ENCODE peak calls at places on chromosomes 12 and 14, in seven cellular contexts. One of them, this sample, is unnamed.
A peak's percentile ranks its signal among the peaks of the same experiment; 100 is the strongest.

GRCh38 chr14:89214221-89214965 is 202.6 kb downstream of the FOXN3 start:
- DNase-seq in heart right ventricle: peak; percentile 63
- DNase-seq in choroid plexus epithelial cell: no peak
- DNase-seq in Calu3: peak; percentile 43
- DNase-seq in lower leg skin: peak; percentile 68
- DNase-seq in nephron progenitor cell: no peak
- DNase-seq in ascending aorta: peak; percentile 57
- DNase-seq in this sample: no peak

GRCh38 chr12:67625004-67625403 is 23.5 kb upstream of the DYRK2 start:
- DNase-seq in ascending aorta: no peak
- DNase-seq in nephron progenitor cell: no peak
- DNase-seq in choroid plexus epithelial cell: peak; percentile 17
- DNase-seq in heart right ventricle: no peak
- DNase-seq in Calu3: no peak
- DNase-seq in lower leg skin: no peak
- DNase-seq in this sample: no peak

GRCh38 chr14:68580676-68581075 is 212.2 kb downstream of the ZFP36L1 start:
- DNase-seq in choroid plexus epithelial cell: no peak
- DNase-seq in nephron progenitor cell: no peak
- DNase-seq in Calu3: no peak
- DNase-seq in ascending aorta: no peak
- DNase-seq in lower leg skin: no peak
- DNase-seq in heart right ventricle: no peak
- DNase-seq in this sample: no peak

GRCh38 chr14:67820428-67820881 is 876 bp downstream of the RAD51B start:
- DNase-seq in choroid plexus epithelial cell: peak; percentile 53
- DNase-seq in heart right ventricle: no peak
- DNase-seq in Calu3: no peak
- DNase-seq in ascending aorta: no peak
- DNase-seq in nephron progenitor cell: no peak
- DNase-seq in lower leg skin: no peak
- DNase-seq in this sample: no peak

GRCh38 chr14:36773558-36773957 is 111.9 kb downstream of the PAX9 start:
- DNase-seq in Calu3: no peak
- DNase-seq in lower leg skin: no peak
- DNase-seq in heart right ventricle: no peak
- DNase-seq in choroid plexus epithelial cell: peak; percentile 68
- DNase-seq in nephron progenitor cell: no peak
- DNase-seq in ascending aorta: no peak
- DNase-seq in this sample: no peak

GRCh38 chr12:31897791-31898503 is 61.3 kb upstream of the RESF1 start:
- DNase-seq in nephron progenitor cell: peak; percentile 29
- DNase-seq in lower leg skin: no peak
- DNase-seq in Calu3: peak; percentile 70
- DNase-seq in choroid plexus epithelial cell: peak; percentile 83
- DNase-seq in ascending aorta: no peak
- DNase-seq in heart right ventricle: peak; percentile 51
- DNase-seq in this sample: no peak

GRCh38 chr12:13170892-13171490 is 25.5 kb upstream of the EMP1 start:
- DNase-seq in heart right ventricle: no peak
- DNase-seq in ascending aorta: no peak
- DNase-seq in Calu3: no peak
- DNase-seq in choroid plexus epithelial cell: no peak
- DNase-seq in nephron progenitor cell: no peak
- DNase-seq in lower leg skin: no peak
- DNase-seq in this sample: no peak

GRCh38 chr12:122123051-122123760 is 44.6 kb downstream of the MLXIP start:
- DNase-seq in ascending aorta: no peak
- DNase-seq in lower leg skin: peak; percentile 64
- DNase-seq in Calu3: peak; percentile 81
- DNase-seq in nephron progenitor cell: peak; percentile 85
- DNase-seq in heart right ventricle: peak; percentile 44
- DNase-seq in choroid plexus epithelial cell: peak; percentile 80
- DNase-seq in this sample: no peak

GRCh38 chr12:27870939-27871338 is 90.9 kb upstream of the MANSC4 start:
- DNase-seq in nephron progenitor cell: no peak
- DNase-seq in Calu3: no peak
- DNase-seq in lower leg skin: no peak
- DNase-seq in ascending aorta: no peak
- DNase-seq in choroid plexus epithelial cell: peak; percentile 88
- DNase-seq in heart right ventricle: no peak
- DNase-seq in this sample: no peak

GRCh38 chr12:111936869-111937268 is 76.1 kb downstream of the TMEM116 start:
- DNase-seq in lower leg skin: no peak
- DNase-seq in choroid plexus epithelial cell: no peak
- DNase-seq in heart right ventricle: no peak
- DNase-seq in ascending aorta: no peak
- DNase-seq in nephron progenitor cell: no peak
- DNase-seq in Calu3: no peak
- DNase-seq in this sample: no peak

GRCh38 chr12:51914034-51914923 is 7.0 kb downstream of the ACVRL1 start:
- DNase-seq in lower leg skin: no peak
- DNase-seq in ascending aorta: no peak
- DNase-seq in heart right ventricle: peak; percentile 40
- DNase-seq in choroid plexus epithelial cell: no peak
- DNase-seq in Calu3: no peak
- DNase-seq in nephron progenitor cell: no peak
- DNase-seq in this sample: no peak

GRCh38 chr14:95769976-95770375 is 56.1 kb upstream of the TCL1A start:
- DNase-seq in ascending aorta: no peak
- DNase-seq in heart right ventricle: no peak
- DNase-seq in nephron progenitor cell: no peak
- DNase-seq in Calu3: no peak
- DNase-seq in choroid plexus epithelial cell: no peak
- DNase-seq in lower leg skin: no peak
- DNase-seq in this sample: no peak

GRCh38 chr14:101781240-101782061 is 19.9 kb downstream of the PPP2R5C start:
- DNase-seq in choroid plexus epithelial cell: no peak
- DNase-seq in ascending aorta: no peak
- DNase-seq in lower leg skin: no peak
- DNase-seq in Calu3: peak; percentile 18
- DNase-seq in nephron progenitor cell: peak; percentile 48
- DNase-seq in heart right ventricle: peak; percentile 32
- DNase-seq in this sample: no peak

GRCh38 chr14:58637391-58638230 is at the start of gene DACT1:
- DNase-seq in ascending aorta: no peak
- DNase-seq in heart right ventricle: peak; percentile 77
- DNase-seq in nephron progenitor cell: peak; percentile 86
- DNase-seq in choroid plexus epithelial cell: peak; percentile 86
- DNase-seq in lower leg skin: peak; percentile 30
- DNase-seq in Calu3: peak; percentile 30
- DNase-seq in this sample: peak; percentile 81

GRCh38 chr12:6946033-6946919 is 2.5 kb downstream of the C12orf57 start:
- DNase-seq in ascending aorta: no peak
- DNase-seq in Calu3: peak; percentile 98
- DNase-seq in heart right ventricle: peak; percentile 38
- DNase-seq in lower leg skin: no peak
- DNase-seq in nephron progenitor cell: peak; percentile 85
- DNase-seq in choroid plexus epithelial cell: no peak
- DNase-seq in this sample: peak; percentile 88

GRCh38 chr14:102255401-102256190 is 49.4 kb downstream of the MOK start:
- DNase-seq in heart right ventricle: peak; percentile 31
- DNase-seq in ascending aorta: no peak
- DNase-seq in choroid plexus epithelial cell: peak; percentile 65
- DNase-seq in nephron progenitor cell: no peak
- DNase-seq in Calu3: peak; percentile 50
- DNase-seq in lower leg skin: no peak
- DNase-seq in this sample: no peak

GRCh38 chr12:93645702-93646101 is 31.5 kb upstream of the CRADD start:
- DNase-seq in ascending aorta: no peak
- DNase-seq in lower leg skin: no peak
- DNase-seq in choroid plexus epithelial cell: peak; percentile 48
- DNase-seq in heart right ventricle: no peak
- DNase-seq in nephron progenitor cell: no peak
- DNase-seq in Calu3: no peak
- DNase-seq in this sample: no peak

GRCh38 chr14:56855891-56856461 is 45.7 kb upstream of the OTX2 start:
- DNase-seq in nephron progenitor cell: peak; percentile 42
- DNase-seq in heart right ventricle: no peak
- DNase-seq in lower leg skin: no peak
- DNase-seq in Calu3: no peak
- DNase-seq in ascending aorta: no peak
- DNase-seq in choroid plexus epithelial cell: no peak
- DNase-seq in this sample: no peak

GRCh38 chr12:89276860-89277259 is 75.4 kb downstream of the DUSP6 start:
- DNase-seq in nephron progenitor cell: no peak
- DNase-seq in choroid plexus epithelial cell: no peak
- DNase-seq in lower leg skin: no peak
- DNase-seq in ascending aorta: no peak
- DNase-seq in Calu3: no peak
- DNase-seq in heart right ventricle: no peak
- DNase-seq in this sample: no peak

GRCh38 chr12:13417516-13417915 is 221.0 kb downstream of the EMP1 start:
- DNase-seq in lower leg skin: no peak
- DNase-seq in ascending aorta: no peak
- DNase-seq in nephron progenitor cell: no peak
- DNase-seq in heart right ventricle: no peak
- DNase-seq in choroid plexus epithelial cell: no peak
- DNase-seq in Calu3: no peak
- DNase-seq in this sample: no peak

GRCh38 chr14:83433618-83434017 is 1900.0 kb upstream of the SEL1L start:
- DNase-seq in choroid plexus epithelial cell: peak; percentile 19
- DNase-seq in Calu3: no peak
- DNase-seq in heart right ventricle: no peak
- DNase-seq in nephron progenitor cell: no peak
- DNase-seq in ascending aorta: no peak
- DNase-seq in lower leg skin: no peak
- DNase-seq in this sample: no peak

GRCh38 chr12:15757553-15758255 is 31.5 kb downstream of the EPS8 start:
- DNase-seq in heart right ventricle: no peak
- DNase-seq in Calu3: peak; percentile 66
- DNase-seq in lower leg skin: peak; percentile 18
- DNase-seq in nephron progenitor cell: no peak
- DNase-seq in choroid plexus epithelial cell: peak; percentile 91
- DNase-seq in ascending aorta: peak; percentile 37
- DNase-seq in this sample: no peak

GRCh38 chr12:75870878-75871277 is 160.7 kb downstream of the PHLDA1 start:
- DNase-seq in nephron progenitor cell: no peak
- DNase-seq in lower leg skin: no peak
- DNase-seq in Calu3: no peak
- DNase-seq in ascending aorta: no peak
- DNase-seq in choroid plexus epithelial cell: peak; percentile 55
- DNase-seq in heart right ventricle: no peak
- DNase-seq in this sample: no peak

GRCh38 chr12:71849109-71849851 is 9.7 kb downstream of the TBC1D15 start:
- DNase-seq in heart right ventricle: no peak
- DNase-seq in nephron progenitor cell: no peak
- DNase-seq in ascending aorta: no peak
- DNase-seq in lower leg skin: no peak
- DNase-seq in Calu3: no peak
- DNase-seq in choroid plexus epithelial cell: peak; percentile 56
- DNase-seq in this sample: no peak

GRCh38 chr12:71848212-71848611 is 8.7 kb downstream of the TBC1D15 start:
- DNase-seq in Calu3: no peak
- DNase-seq in heart right ventricle: no peak
- DNase-seq in ascending aorta: no peak
- DNase-seq in nephron progenitor cell: no peak
- DNase-seq in lower leg skin: no peak
- DNase-seq in choroid plexus epithelial cell: no peak
- DNase-seq in this sample: no peak

GRCh38 chr12:71846322-71846940 is 6.9 kb downstream of the TBC1D15 start:
- DNase-seq in choroid plexus epithelial cell: peak; percentile 68
- DNase-seq in nephron progenitor cell: no peak
- DNase-seq in Calu3: peak; percentile 26
- DNase-seq in ascending aorta: no peak
- DNase-seq in lower leg skin: no peak
- DNase-seq in heart right ventricle: no peak
- DNase-seq in this sample: no peak
- TF ChIP-seq CTCF in choroid plexus epithelial cell: peak; percentile 57
- TF ChIP-seq CTCF in nephron progenitor cell: peak; percentile 22
- TF ChIP-seq CTCF in Calu3: peak; percentile 34
- TF ChIP-seq CTCF in ascending aorta: no peak
- TF ChIP-seq CTCF in lower leg skin: no peak
- TF ChIP-seq CTCF in heart right ventricle: no peak
- TF ChIP-seq CTCF in this sample: peak; percentile 64

GRCh38 chr12:127964717-127965116 is 302.3 kb upstream of the TMEM132C start:
- DNase-seq in choroid plexus epithelial cell: peak; percentile 35
- DNase-seq in ascending aorta: no peak
- DNase-seq in lower leg skin: no peak
- DNase-seq in heart right ventricle: no peak
- DNase-seq in nephron progenitor cell: no peak
- DNase-seq in Calu3: no peak
- DNase-seq in this sample: no peak
- TF ChIP-seq CTCF in choroid plexus epithelial cell: peak; percentile 34
- TF ChIP-seq CTCF in ascending aorta: no peak
- TF ChIP-seq CTCF in lower leg skin: no peak
- TF ChIP-seq CTCF in heart right ventricle: no peak
- TF ChIP-seq CTCF in nephron progenitor cell: no peak
- TF ChIP-seq CTCF in Calu3: no peak
- TF ChIP-seq CTCF in this sample: peak; percentile 45

DNA sequence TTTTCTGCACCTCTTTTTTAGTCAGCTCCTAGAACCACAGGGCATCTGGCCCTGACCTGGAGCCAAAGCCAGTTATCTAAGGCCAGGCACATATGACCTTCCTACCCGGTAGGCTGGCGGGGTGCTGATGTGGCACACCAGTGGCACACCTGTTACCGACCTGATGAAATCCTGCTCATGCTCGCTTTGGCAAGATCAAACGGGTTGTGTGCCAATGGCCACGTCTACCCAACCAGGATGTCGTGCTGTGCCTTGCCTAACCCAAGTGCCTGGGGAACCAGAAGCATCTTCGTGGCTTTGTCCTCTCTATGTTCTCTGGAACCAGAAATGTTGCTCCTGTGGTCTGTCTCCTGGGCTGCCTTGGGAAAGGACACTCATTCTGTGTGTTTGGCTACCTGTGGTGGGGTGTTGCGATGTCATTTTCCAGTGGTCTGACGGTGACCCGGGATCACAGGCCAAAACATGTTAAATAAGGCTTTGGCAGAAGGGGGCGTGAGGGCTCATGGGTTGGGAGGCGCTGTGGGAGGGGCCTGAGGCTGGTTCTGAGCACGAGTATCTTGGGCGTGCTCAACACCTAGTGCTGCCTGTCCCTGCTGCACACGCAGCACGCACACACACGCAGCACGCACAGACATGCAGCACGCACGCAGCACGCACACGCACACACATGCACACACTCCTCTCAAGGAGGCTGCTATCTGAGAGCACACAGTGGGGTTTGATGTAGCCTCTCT is 27.9 kb downstream of the CCNK start:
- DNase-seq in lower leg skin: no peak
- DNase-seq in ascending aorta: no peak
- DNase-seq in nephron progenitor cell: no peak
- DNase-seq in heart right ventricle: no peak
- DNase-seq in choroid plexus epithelial cell: no peak
- DNase-seq in Calu3: no peak
- DNase-seq in this sample: peak; percentile 52
- TF ChIP-seq CTCF in lower leg skin: no peak
- TF ChIP-seq CTCF in ascending aorta: no peak
- TF ChIP-seq CTCF in nephron progenitor cell: no peak
- TF ChIP-seq CTCF in heart right ventricle: no peak
- TF ChIP-seq CTCF in choroid plexus epithelial cell: no peak
- TF ChIP-seq CTCF in Calu3: no peak
- TF ChIP-seq CTCF in this sample: no peak

DNA sequence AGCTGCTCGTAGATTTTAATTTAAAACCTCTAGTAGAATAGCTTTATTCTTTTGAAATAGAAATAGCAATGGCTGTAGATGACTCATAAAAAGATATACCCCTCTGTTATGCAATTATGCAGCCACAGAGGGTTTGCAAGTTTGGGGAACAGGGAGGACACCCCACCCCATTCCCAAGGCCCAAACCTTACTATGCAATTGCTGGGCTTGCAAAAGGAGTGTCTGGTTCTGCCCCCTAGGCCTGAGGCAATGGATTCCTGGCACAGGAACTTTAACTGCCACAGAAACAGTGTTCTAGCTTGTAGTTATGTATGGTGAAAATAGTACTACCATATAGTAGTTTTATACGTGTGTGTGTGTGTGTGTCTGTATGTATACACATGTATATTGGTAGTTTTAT is 403.3 kb downstream of the ADAMTS20 start:
- DNase-seq in heart right ventricle: no peak
- DNase-seq in nephron progenitor cell: no peak
- DNase-seq in ascending aorta: no peak
- DNase-seq in lower leg skin: peak; percentile 15
- DNase-seq in choroid plexus epithelial cell: no peak
- DNase-seq in Calu3: no peak
- DNase-seq in this sample: no peak
- TF ChIP-seq CTCF in heart right ventricle: no peak
- TF ChIP-seq CTCF in nephron progenitor cell: no peak
- TF ChIP-seq CTCF in ascending aorta: no peak
- TF ChIP-seq CTCF in lower leg skin: no peak
- TF ChIP-seq CTCF in choroid plexus epithelial cell: no peak
- TF ChIP-seq CTCF in Calu3: no peak
- TF ChIP-seq CTCF in this sample: no peak